ENCODE peak calls at places on chromosomes 13 and 19, in ten cellular contexts. B is effector memory CD4-positive, alpha-beta T cell; O is dorsolateral prefrontal cortex; M is NCI-H2029; F is natural killer cell; H is aorta; C is activated CD4-positive, CD25-positive, alpha-beta regulatory T cell; W is A549; T is HS-27A; R is activated CD8-positive, alpha-beta memory T cell treated with anti-CD3 and anti-CD28 coated beads for 24 hours. I is an unnamed sample.
A peak's percentile ranks its signal among the peaks of the same experiment; 100 is the strongest.

GRCh38 chr13:23558675-23559536 is 11.3 kb upstream of the TNFRSF19 start:
- DNase-seq in B (no peak), O (no peak), M (peak; percentile 75), F (no peak), H (no peak), C (no peak), W (peak; percentile 72), T (no peak), R (no peak), I (peak; percentile 24)

GRCh38 chr19:38049105-38049649 is 142.2 kb downstream of the SIPA1L3 start:
- DNase-seq in B (peak; percentile 21), O (no peak), M (no peak), F (peak; percentile 30), H (no peak), C (no peak), W (no peak), T (no peak), R (peak; percentile 88), I (no peak)

GRCh38 chr19:29442910-29443309 is 82.9 kb upstream of the VSTM2B start:
- DNase-seq in B (no peak), O (no peak), M (no peak), F (no peak), H (no peak), C (no peak), W (no peak), T (no peak), R (no peak), I (no peak)

GRCh38 chr13:59691501-59692066 is 472.1 kb downstream of the DIAPH3 start:
- DNase-seq in B (no peak), O (no peak), M (no peak), F (no peak), H (no peak), C (no peak), W (no peak), T (no peak), R (no peak), I (no peak)

GRCh38 chr13:39051157-39051556 is 12.9 kb downstream of the NHLRC3 start:
- DNase-seq in B (no peak), O (no peak), M (no peak), F (no peak), H (no peak), C (no peak), W (no peak), T (no peak), R (no peak), I (peak; percentile 27)

GRCh38 chr19:16893686-16893990 is 4.8 kb downstream of the F2RL3 start:
- DNase-seq in B (no peak), O (no peak), M (no peak), F (no peak), H (no peak), C (no peak), W (no peak), T (no peak), R (no peak), I (no peak)

GRCh38 chr19:48595171-48595570 is 11.4 kb upstream of the SPACA4 start:
- DNase-seq in B (no peak), O (no peak), M (no peak), F (no peak), H (no peak), C (no peak), W (no peak), T (no peak), R (no peak), I (no peak)

GRCh38 chr13:43908156-43909126 is 28.7 kb downstream of the LACC1 start:
- DNase-seq in B (no peak), O (no peak), M (no peak), F (no peak), H (no peak), C (no peak), W (peak; percentile 25), T (peak; percentile 38), R (no peak), I (peak; percentile 36)

GRCh38 chr19:49875801-49876421 is 1.2 kb downstream of the AKT1S1 start:
- DNase-seq in B (no peak), O (peak; percentile 70), M (no peak), F (peak; percentile 53), H (peak; percentile 91), C (no peak), W (peak; percentile 79), T (no peak), R (peak; percentile 86), I (peak; percentile 4)

GRCh38 chr13:85798999-85799646 is at the start of gene SLITRK6:
- DNase-seq in B (no peak), O (no peak), M (no peak), F (no peak), H (no peak), C (no peak), W (peak; percentile 1), T (no peak), R (no peak), I (peak; percentile 25)

GRCh38 chr13:30421093-30422055 is 919 bp upstream of the UBE2L5 start:
- DNase-seq in B (peak; percentile 9), O (peak; percentile 59), M (peak; percentile 8), F (no peak), H (peak; percentile 95), C (peak; percentile 10), W (peak; percentile 36), T (no peak), R (peak; percentile 76), I (peak; percentile 55)

GRCh38 chr13:25288966-25289365 is 1.7 kb upstream of the MTMR6 start:
- DNase-seq in B (no peak), O (no peak), M (no peak), F (no peak), H (no peak), C (no peak), W (no peak), T (no peak), R (no peak), I (no peak)

GRCh38 chr19:9903341-9903740 is 33.0 kb downstream of the OLFM2 start:
- DNase-seq in B (no peak), O (no peak), M (no peak), F (no peak), H (no peak), C (no peak), W (no peak), T (no peak), R (no peak), I (no peak)

GRCh38 chr19:34173145-34173956 is 1.0 kb downstream of the LSM14A start:
- DNase-seq in B (peak; percentile 5), O (no peak), M (peak; percentile 26), F (no peak), H (no peak), C (no peak), W (peak; percentile 70), T (peak; percentile 74), R (peak; percentile 72), I (peak; percentile 8)

I was measured in amniotic stem cell.